ENCODE peak calls at places on chromosomes 3 and 15, in seven cellular contexts. D is progenitor cell of endocrine pancreas, O is GM13976, W is Peyer's patch, P is GM06990, A is IMR-90, V is AG09309. J is an unnamed sample.
A peak's percentile ranks its signal among the peaks of the same experiment; 100 is the strongest.

GRCh38 chr3:65379223-65379622 is 659.5 kb downstream of the MAGI1 start:
- DNase-seq in D (no peak), O (no peak), W (no peak), P (no peak), A (no peak), V (no peak), J (no peak)

GRCh38 chr3:78764634-78765033 is 1003.2 kb downstream of the ROBO1 start:
- DNase-seq in D (no peak), O (no peak), W (no peak), P (no peak), A (no peak), V (no peak), J (no peak)

GRCh38 chr3:189204467-189204866 is 32.7 kb downstream of the TPRG1 start:
- DNase-seq in D (no peak), O (no peak), W (no peak), P (no peak), A (no peak), V (no peak), J (no peak)

GRCh38 chr3:18090377-18090776 is 334.8 kb downstream of the SATB1 start:
- DNase-seq in D (no peak), O (no peak), W (no peak), P (no peak), A (no peak), V (no peak), J (no peak)

GRCh38 chr3:69558912-69559311 is 173.0 kb upstream of the FRMD4B start:
- DNase-seq in D (no peak), O (no peak), W (no peak), P (no peak), A (no peak), V (no peak), J (no peak)

GRCh38 chr3:190384241-190384863 is 3.6 kb upstream of the CLDN16 start:
- DNase-seq in D (no peak), O (peak; percentile 39), W (no peak), P (peak; percentile 39), A (peak; percentile 69), V (no peak), J (peak; percentile 52)

GRCh38 chr15:76337739-76338554 is 1.4 kb downstream of the ISL2 start:
- DNase-seq in D (peak; percentile 26), O (peak; percentile 30), W (no peak), P (peak; percentile 55), A (no peak), V (no peak), J (peak; percentile 64)

GRCh38 chr3:144332866-144333265 is 361.2 kb downstream of the DIPK2A start:
- DNase-seq in D (no peak), O (no peak), W (no peak), P (no peak), A (no peak), V (no peak), J (no peak)

GRCh38 chr3:50221413-50222168 is 14.4 kb upstream of the GNAI2 start:
- DNase-seq in D (no peak), O (no peak), W (no peak), P (no peak), A (no peak), V (no peak), J (no peak)

GRCh38 chr15:67080900-67081431 is 15.6 kb downstream of the SMAD3 start:
- DNase-seq in D (no peak), O (peak; percentile 74), W (peak; percentile 92), P (peak; percentile 83), A (peak; percentile 84), V (peak; percentile 69), J (peak; percentile 70)

GRCh38 chr3:126867526-126868200 is 115.3 kb upstream of the PLXNA1 start:
- DNase-seq in D (no peak), O (no peak), W (no peak), P (no peak), A (no peak), V (no peak), J (no peak)

GRCh38 chr15:42650208-42651066 is 75.0 kb downstream of the STARD9 start:
- DNase-seq in D (peak; percentile 25), O (peak; percentile 69), W (peak; percentile 50), P (peak; percentile 52), A (peak; percentile 88), V (peak; percentile 66), J (peak; percentile 68)

GRCh38 chr15:69093127-69093526 is 67.3 kb upstream of the GLCE start:
- DNase-seq in D (no peak), O (no peak), W (no peak), P (no peak), A (peak; percentile 12), V (no peak), J (no peak)

GRCh38 chr15:101126618-101127502 is 125.0 kb downstream of the CHSY1 start:
- DNase-seq in D (no peak), O (no peak), W (no peak), P (peak; percentile 46), A (peak; percentile 81), V (no peak), J (no peak)

GRCh38 chr3:185332026-185332735 is 30.8 kb upstream of the MAP3K13 start:
- DNase-seq in D (no peak), O (peak; percentile 55), W (no peak), P (peak; percentile 67), A (peak; percentile 82), V (peak; percentile 47), J (peak; percentile 41)

GRCh38 chr3:11982341-11982948 is 21.7 kb upstream of the SYN2 start:
- DNase-seq in D (no peak), O (no peak), W (no peak), P (no peak), A (no peak), V (no peak), J (no peak)

GRCh38 chr3:172065967-172066762 is 26.8 kb downstream of the FNDC3B start:
- DNase-seq in D (no peak), O (no peak), W (no peak), P (no peak), A (peak; percentile 68), V (no peak), J (no peak)

GRCh38 chr15:43329222-43329959 is 982 bp downstream of the LCMT2 start:
- DNase-seq in D (peak; percentile 18), O (no peak), W (peak; percentile 23), P (no peak), A (peak; percentile 37), V (peak; percentile 3), J (no peak)

GRCh38 chr3:101816215-101817149 is 32.8 kb upstream of the NFKBIZ start:
- DNase-seq in D (no peak), O (no peak), W (no peak), P (no peak), A (no peak), V (no peak), J (no peak)

GRCh38 chr3:45011756-45012441 is 14.2 kb upstream of the CLEC3B start:
- DNase-seq in D (no peak), O (peak; percentile 50), W (no peak), P (no peak), A (peak; percentile 91), V (peak; percentile 79), J (peak; percentile 52)

GRCh38 chr3:9862391-9863235 is 17.4 kb downstream of the CIDEC start:
- DNase-seq in D (peak; percentile 52), O (peak; percentile 82), W (no peak), P (no peak), A (no peak), V (no peak), J (peak; percentile 68)
- TF ChIP-seq CTCF in D (peak; percentile 58), O (peak; percentile 26), W (peak; percentile 58), P (peak; percentile 16), A (peak; percentile 20), V (peak; percentile 29), J (no peak)

GRCh38 chr3:188037965-188038581 is 115.9 kb upstream of the LPP start:
- DNase-seq in D (no peak), O (no peak), W (no peak), P (no peak), A (peak; percentile 25), V (no peak), J (no peak)

GRCh38 chr3:188041193-188041592 is 112.8 kb upstream of the LPP start:
- DNase-seq in D (no peak), O (no peak), W (no peak), P (no peak), A (no peak), V (no peak), J (no peak)

GRCh38 chr3:188034989-188035388 is 119.0 kb upstream of the LPP start:
- DNase-seq in D (no peak), O (no peak), W (no peak), P (no peak), A (no peak), V (no peak), J (no peak)

GRCh38 chr3:188036375-188036985 is 117.5 kb upstream of the LPP start:
- DNase-seq in D (no peak), O (no peak), W (no peak), P (no peak), A (no peak), V (no peak), J (no peak)

GRCh38 chr3:188037116-188037718 is 116.7 kb upstream of the LPP start:
- DNase-seq in D (no peak), O (no peak), W (no peak), P (no peak), A (peak; percentile 45), V (no peak), J (no peak)
- TF ChIP-seq CTCF in D (peak; percentile 58), O (no peak), W (peak; percentile 67), P (no peak), A (peak; percentile 46), V (peak; percentile 63), J (no peak)

GRCh38 chr15:46277451-46277850 is 642.6 kb downstream of the SQOR start:
- DNase-seq in D (no peak), O (no peak), W (no peak), P (no peak), A (no peak), V (no peak), J (no peak)

GRCh38 chr15:46277994-46278885 is 643.4 kb downstream of the SQOR start:
- DNase-seq in D (no peak), O (no peak), W (no peak), P (no peak), A (no peak), V (no peak), J (no peak)

GRCh38 chr15:46275701-46276100 is 640.9 kb downstream of the SQOR start:
- DNase-seq in D (no peak), O (no peak), W (no peak), P (no peak), A (no peak), V (no peak), J (no peak)

DNA sequence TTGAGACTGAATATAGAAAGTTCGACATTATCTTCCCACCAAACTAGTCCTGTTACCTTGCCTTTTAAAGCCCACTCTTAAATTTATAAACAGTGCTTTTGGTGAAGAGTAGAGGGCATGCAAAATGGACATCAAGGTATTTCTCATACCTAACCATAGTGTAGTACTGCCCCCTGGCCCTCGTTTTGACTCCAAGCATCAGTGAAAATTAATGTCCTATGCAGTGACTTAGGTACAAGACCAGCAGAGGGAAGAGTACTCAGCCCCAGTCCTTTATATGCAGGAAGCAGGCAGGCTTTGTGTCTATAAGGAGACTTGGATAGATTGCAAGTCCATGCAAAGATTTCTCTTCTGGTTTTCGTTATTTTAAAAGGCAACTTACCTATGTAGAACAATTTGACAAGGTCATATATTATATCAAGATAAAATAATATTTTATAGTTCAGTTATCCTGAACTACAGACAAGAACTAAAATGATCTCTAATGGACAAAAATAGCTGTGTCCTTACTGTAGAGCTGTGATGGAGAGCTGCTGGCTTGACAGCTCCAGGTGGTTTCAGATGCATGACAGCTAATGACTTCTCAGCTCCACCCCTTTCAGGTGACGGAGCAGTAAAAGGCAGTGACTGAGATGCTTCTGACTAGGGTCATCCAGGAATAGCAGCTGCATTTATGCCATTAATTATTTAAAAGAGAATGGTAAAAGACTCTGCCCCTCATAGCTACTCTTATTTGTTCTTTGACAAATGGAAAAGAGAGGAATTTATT is 646.1 kb downstream of the SQOR start:
- DNase-seq in D (no peak), O (no peak), W (no peak), P (no peak), A (no peak), V (no peak), J (no peak)
- TF ChIP-seq CTCF in D (peak; percentile 43), O (no peak), W (no peak), P (no peak), A (peak; percentile 18), V (peak; percentile 25), J (no peak)

GRCh38 chr3:21752749-21753347 is 1.8 kb upstream of the ZNF385D start:
- DNase-seq in D (no peak), O (peak; percentile 32), W (no peak), P (no peak), A (peak; percentile 49), V (peak; percentile 69), J (no peak)
- TF ChIP-seq CTCF in D (peak; percentile 60), O (no peak), W (peak; percentile 16), P (peak; percentile 46), A (peak; percentile 52), V (peak; percentile 70), J (no peak)

J was measured in GM20000.